ENCODE peak calls at places on chromosomes 13 and 19, in nine cellular contexts. One of them, this sample, is unnamed.

GRCh38 chr13:51643114-51643881 is 59.0 kb downstream of the WDFY2 start:
- DNase-seq in right lobe of liver: no peak
- DNase-seq in uterus: no peak
- DNase-seq in breast epithelium: no peak
- DNase-seq in HCT116: no peak
- DNase-seq in stomach: no peak
- DNase-seq in adrenal gland: no peak
- DNase-seq in ovary: no peak
- DNase-seq in heart left ventricle: no peak
- DNase-seq in this sample: no peak

GRCh38 chr19:28569132-28570114 is 643.5 kb downstream of the UQCRFS1 start:
- DNase-seq in heart left ventricle: no peak
- DNase-seq in HCT116: no peak
- DNase-seq in ovary: no peak
- DNase-seq in uterus: no peak
- DNase-seq in stomach: no peak
- DNase-seq in breast epithelium: no peak
- DNase-seq in adrenal gland: no peak
- DNase-seq in right lobe of liver: peak; percentile 49
- DNase-seq in this sample: no peak

GRCh38 chr13:51231456-51231855 is 9.3 kb downstream of the FAM124A start:
- DNase-seq in adrenal gland: no peak
- DNase-seq in right lobe of liver: no peak
- DNase-seq in heart left ventricle: no peak
- DNase-seq in stomach: no peak
- DNase-seq in ovary: no peak
- DNase-seq in breast epithelium: no peak
- DNase-seq in HCT116: no peak
- DNase-seq in uterus: no peak
- DNase-seq in this sample: no peak

GRCh38 chr19:44260695-44261446 is 1.2 kb downstream of the ZNF233 start:
- DNase-seq in uterus: no peak
- DNase-seq in HCT116: no peak
- DNase-seq in ovary: no peak
- DNase-seq in breast epithelium: no peak
- DNase-seq in adrenal gland: no peak
- DNase-seq in heart left ventricle: no peak
- DNase-seq in stomach: no peak
- DNase-seq in right lobe of liver: no peak
- DNase-seq in this sample: no peak

GRCh38 chr13:25253702-25254101 is 33.6 kb downstream of the MTMR6 start:
- DNase-seq in uterus: no peak
- DNase-seq in heart left ventricle: no peak
- DNase-seq in HCT116: no peak
- DNase-seq in adrenal gland: no peak
- DNase-seq in stomach: no peak
- DNase-seq in ovary: no peak
- DNase-seq in breast epithelium: no peak
- DNase-seq in right lobe of liver: no peak
- DNase-seq in this sample: no peak

GRCh38 chr19:51027126-51027806 is 850 bp upstream of the KLK11 start:
- DNase-seq in right lobe of liver: no peak
- DNase-seq in adrenal gland: no peak
- DNase-seq in stomach: peak; percentile 65
- DNase-seq in uterus: no peak
- DNase-seq in ovary: peak; percentile 45
- DNase-seq in heart left ventricle: no peak
- DNase-seq in HCT116: no peak
- DNase-seq in breast epithelium: no peak
- DNase-seq in this sample: no peak

GRCh38 chr13:22980936-22981335 is 199.8 kb upstream of the SGCG start:
- DNase-seq in uterus: no peak
- DNase-seq in stomach: no peak
- DNase-seq in ovary: no peak
- DNase-seq in adrenal gland: no peak
- DNase-seq in heart left ventricle: no peak
- DNase-seq in breast epithelium: no peak
- DNase-seq in right lobe of liver: no peak
- DNase-seq in HCT116: no peak
- DNase-seq in this sample: no peak

GRCh38 chr19:39405261-39405912 is 1.3 kb upstream of the ZFP36 start:
- DNase-seq in adrenal gland: no peak
- DNase-seq in stomach: no peak
- DNase-seq in ovary: no peak
- DNase-seq in heart left ventricle: no peak
- DNase-seq in right lobe of liver: no peak
- DNase-seq in uterus: peak; percentile 38
- DNase-seq in breast epithelium: no peak
- DNase-seq in HCT116: no peak
- DNase-seq in this sample: no peak

GRCh38 chr13:28819748-28820098 is 416 bp upstream of the MTUS2 start:
- DNase-seq in adrenal gland: peak; percentile 60
- DNase-seq in right lobe of liver: peak; percentile 85
- DNase-seq in uterus: no peak
- DNase-seq in stomach: peak; percentile 27
- DNase-seq in HCT116: no peak
- DNase-seq in heart left ventricle: peak; percentile 69
- DNase-seq in breast epithelium: no peak
- DNase-seq in ovary: peak; percentile 40
- DNase-seq in this sample: no peak

GRCh38 chr19:19445911-19446361 is 40.5 kb downstream of the GATAD2A start:
- DNase-seq in adrenal gland: no peak
- DNase-seq in uterus: no peak
- DNase-seq in breast epithelium: no peak
- DNase-seq in stomach: no peak
- DNase-seq in HCT116: no peak
- DNase-seq in ovary: no peak
- DNase-seq in heart left ventricle: no peak
- DNase-seq in right lobe of liver: no peak
- DNase-seq in this sample: no peak

GRCh38 chr13:50463662-50464061 is 379.8 kb downstream of the DLEU7 start:
- DNase-seq in adrenal gland: no peak
- DNase-seq in stomach: no peak
- DNase-seq in heart left ventricle: no peak
- DNase-seq in HCT116: no peak
- DNase-seq in ovary: no peak
- DNase-seq in right lobe of liver: no peak
- DNase-seq in uterus: no peak
- DNase-seq in breast epithelium: no peak
- DNase-seq in this sample: no peak

GRCh38 chr19:3692141-3693029 is 7.9 kb downstream of the PIP5K1C start:
- DNase-seq in ovary: peak; percentile 50
- DNase-seq in uterus: no peak
- DNase-seq in heart left ventricle: no peak
- DNase-seq in stomach: no peak
- DNase-seq in HCT116: no peak
- DNase-seq in breast epithelium: no peak
- DNase-seq in adrenal gland: no peak
- DNase-seq in right lobe of liver: no peak
- DNase-seq in this sample: no peak

GRCh38 chr19:15101479-15102082 is 5.6 kb upstream of the SYDE1 start:
- DNase-seq in heart left ventricle: no peak
- DNase-seq in ovary: no peak
- DNase-seq in stomach: peak; percentile 52
- DNase-seq in uterus: no peak
- DNase-seq in HCT116: peak; percentile 38
- DNase-seq in right lobe of liver: no peak
- DNase-seq in adrenal gland: no peak
- DNase-seq in breast epithelium: no peak
- DNase-seq in this sample: no peak

GRCh38 chr13:22964245-22964966 is 216.4 kb upstream of the SGCG start:
- DNase-seq in heart left ventricle: no peak
- DNase-seq in HCT116: no peak
- DNase-seq in breast epithelium: no peak
- DNase-seq in ovary: no peak
- DNase-seq in adrenal gland: no peak
- DNase-seq in right lobe of liver: no peak
- DNase-seq in uterus: no peak
- DNase-seq in stomach: no peak
- DNase-seq in this sample: no peak

GRCh38 chr13:28820099-28821051 is at the start of gene MTUS2:
- DNase-seq in stomach: no peak
- DNase-seq in ovary: no peak
- DNase-seq in right lobe of liver: peak; percentile 52
- DNase-seq in heart left ventricle: no peak
- DNase-seq in HCT116: no peak
- DNase-seq in breast epithelium: no peak
- DNase-seq in adrenal gland: no peak
- DNase-seq in uterus: no peak
- DNase-seq in this sample: no peak

GRCh38 chr19:6222884-6223283 is 56.9 kb downstream of the MLLT1 start:
- DNase-seq in ovary: no peak
- DNase-seq in right lobe of liver: peak; percentile 21
- DNase-seq in heart left ventricle: no peak
- DNase-seq in uterus: no peak
- DNase-seq in adrenal gland: peak; percentile 65
- DNase-seq in stomach: no peak
- DNase-seq in breast epithelium: no peak
- DNase-seq in HCT116: no peak
- DNase-seq in this sample: peak; percentile 39

GRCh38 chr13:104143760-104144406 is 1077.7 kb upstream of the SLC10A2 start:
- DNase-seq in heart left ventricle: no peak
- DNase-seq in right lobe of liver: no peak
- DNase-seq in adrenal gland: no peak
- DNase-seq in stomach: no peak
- DNase-seq in HCT116: no peak
- DNase-seq in breast epithelium: no peak
- DNase-seq in ovary: no peak
- DNase-seq in uterus: no peak
- DNase-seq in this sample: no peak

GRCh38 chr13:101339202-101339601 is 77.1 kb downstream of the NALCN start:
- DNase-seq in adrenal gland: no peak
- DNase-seq in ovary: no peak
- DNase-seq in uterus: no peak
- DNase-seq in breast epithelium: no peak
- DNase-seq in right lobe of liver: no peak
- DNase-seq in heart left ventricle: no peak
- DNase-seq in HCT116: no peak
- DNase-seq in stomach: no peak
- DNase-seq in this sample: no peak

DNA sequence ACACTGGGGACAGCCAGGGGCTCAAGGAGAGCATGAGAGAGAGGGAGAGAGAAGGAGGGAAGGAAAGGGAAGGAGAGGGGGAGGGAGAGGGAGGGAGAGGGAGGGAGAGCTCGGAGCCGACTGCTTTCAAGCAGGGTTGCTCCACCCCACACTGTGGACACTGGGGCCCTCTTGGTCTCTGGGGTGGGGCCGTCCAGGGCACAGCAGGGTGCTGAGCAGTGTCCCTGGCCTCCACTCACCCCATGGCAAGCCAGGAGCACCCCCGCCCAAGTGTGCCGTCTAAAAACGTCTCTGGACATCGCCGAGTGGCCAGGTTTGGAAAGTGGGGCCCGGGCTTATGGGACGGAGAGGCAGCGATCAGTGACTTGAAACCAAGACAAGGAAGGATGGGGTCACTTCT is 20.9 kb downstream of the DPP9 start:
- DNase-seq in stomach: no peak
- DNase-seq in adrenal gland: no peak
- DNase-seq in HCT116: no peak
- DNase-seq in uterus: no peak
- DNase-seq in ovary: no peak
- DNase-seq in heart left ventricle: no peak
- DNase-seq in right lobe of liver: no peak
- DNase-seq in breast epithelium: no peak
- DNase-seq in this sample: no peak
- TF ChIP-seq POLR2A in stomach: no peak
- TF ChIP-seq POLR2A in adrenal gland: no peak
- TF ChIP-seq POLR2A in HCT116: no peak
- TF ChIP-seq POLR2A in uterus: no peak
- TF ChIP-seq POLR2A in ovary: no peak
- TF ChIP-seq POLR2A in heart left ventricle: no peak
- TF ChIP-seq POLR2A in right lobe of liver: no peak
- TF ChIP-seq POLR2A in breast epithelium: no peak
- TF ChIP-seq POLR2A in this sample: no peak

GRCh38 chr19:34733266-34733825 is 697 bp upstream of the ZNF181 start:
- DNase-seq in stomach: no peak
- DNase-seq in breast epithelium: no peak
- DNase-seq in heart left ventricle: peak; percentile 56
- DNase-seq in adrenal gland: no peak
- DNase-seq in ovary: no peak
- DNase-seq in HCT116: no peak
- DNase-seq in right lobe of liver: no peak
- DNase-seq in uterus: peak; percentile 48
- DNase-seq in this sample: peak; percentile 57
- TF ChIP-seq POLR2A in stomach: no peak
- TF ChIP-seq POLR2A in breast epithelium: no peak
- TF ChIP-seq POLR2A in heart left ventricle: peak; percentile 16
- TF ChIP-seq POLR2A in adrenal gland: peak; percentile 62
- TF ChIP-seq POLR2A in ovary: peak; percentile 32
- TF ChIP-seq POLR2A in HCT116: peak; percentile 43
- TF ChIP-seq POLR2A in right lobe of liver: no peak
- TF ChIP-seq POLR2A in uterus: peak; percentile 18
- TF ChIP-seq POLR2A in this sample: peak; percentile 45

GRCh38 chr19:56120371-56121179 is 520 bp downstream of the ZNF787 start:
- DNase-seq in adrenal gland: peak; percentile 91
- DNase-seq in ovary: peak; percentile 86
- DNase-seq in uterus: peak; percentile 61
- DNase-seq in right lobe of liver: peak; percentile 95
- DNase-seq in stomach: peak; percentile 77
- DNase-seq in heart left ventricle: peak; percentile 86
- DNase-seq in breast epithelium: no peak
- DNase-seq in HCT116: peak; percentile 41
- DNase-seq in this sample: peak; percentile 65
- TF ChIP-seq POLR2A in adrenal gland: peak; percentile 59
- TF ChIP-seq POLR2A in ovary: no peak
- TF ChIP-seq POLR2A in uterus: no peak
- TF ChIP-seq POLR2A in right lobe of liver: peak; percentile 86
- TF ChIP-seq POLR2A in stomach: no peak
- TF ChIP-seq POLR2A in heart left ventricle: no peak
- TF ChIP-seq POLR2A in breast epithelium: no peak
- TF ChIP-seq POLR2A in HCT116: no peak
- TF ChIP-seq POLR2A in this sample: peak; percentile 33

GRCh38 chr13:97193577-97193976 is 28.6 kb upstream of the MBNL2 start:
- DNase-seq in right lobe of liver: no peak
- DNase-seq in adrenal gland: no peak
- DNase-seq in HCT116: no peak
- DNase-seq in stomach: no peak
- DNase-seq in uterus: no peak
- DNase-seq in heart left ventricle: no peak
- DNase-seq in breast epithelium: no peak
- DNase-seq in ovary: no peak
- DNase-seq in this sample: no peak
- TF ChIP-seq POLR2A in right lobe of liver: no peak
- TF ChIP-seq POLR2A in adrenal gland: no peak
- TF ChIP-seq POLR2A in HCT116: no peak
- TF ChIP-seq POLR2A in stomach: no peak
- TF ChIP-seq POLR2A in uterus: no peak
- TF ChIP-seq POLR2A in heart left ventricle: no peak
- TF ChIP-seq POLR2A in breast epithelium: no peak
- TF ChIP-seq POLR2A in ovary: no peak
- TF ChIP-seq POLR2A in this sample: no peak

This sample was measured in gastrocnemius medialis.